ENCODE peak calls at places on chromosomes 12 and 14, in five cellular contexts. Z is EH, O is NCI-H524, N is thyroid gland, J is small intestine. I is an unnamed sample.

GRCh38 chr12:112409906-112410244 is 470 bp upstream of the RPL6 start:
- DNase-seq in Z (no peak), N (peak), J (no peak), O (no peak), I (no peak)

GRCh38 chr12:131761638-131762037 is 50.7 kb downstream of the SFSWAP start:
- DNase-seq in N (no peak), O (no peak), Z (no peak), J (no peak), I (no peak)

GRCh38 chr12:117646595-117646994 is 285.2 kb upstream of the NOS1 start:
- DNase-seq in J (no peak), O (peak), Z (no peak), N (no peak), I (no peak)

GRCh38 chr12:123263196-123263817 is 8.3 kb downstream of the CDK2AP1 start:
- DNase-seq in J (no peak), Z (no peak), N (no peak), O (no peak), I (no peak)

GRCh38 chr12:121925361-121925725 is 7.0 kb downstream of the CFAP251 start:
- DNase-seq in J (no peak), Z (peak), N (no peak), O (no peak), I (no peak)

GRCh38 chr12:116958402-116959197 is 47.9 kb downstream of the FBXW8 start:
- DNase-seq in N (no peak), O (no peak), Z (peak), J (no peak), I (no peak)

GRCh38 chr14:35242599-35243311 is 49.4 kb upstream of the PSMA6 start:
- DNase-seq in O (no peak), Z (no peak), J (no peak), N (no peak), I (no peak)

GRCh38 chr12:45231515-45232145 is 15.7 kb downstream of the ANO6 start:
- DNase-seq in N (no peak), Z (peak), O (no peak), J (no peak), I (peak)

GRCh38 chr14:61127099-61127498 is 146.1 kb downstream of the SLC38A6 start:
- DNase-seq in O (no peak), Z (no peak), N (no peak), J (no peak), I (no peak)

GRCh38 chr12:93679308-93679933 is 2.2 kb downstream of the CRADD start:
- DNase-seq in O (no peak), N (no peak), Z (no peak), J (peak), I (no peak)

GRCh38 chr12:124369055-124369900 is 74.4 kb downstream of the RFLNA start:
- DNase-seq in N (peak), J (peak), O (no peak), Z (peak), I (peak)

GRCh38 chr12:90029317-90029716 is 320.7 kb upstream of the ATP2B1 start:
- DNase-seq in Z (no peak), J (no peak), O (no peak), N (no peak), I (no peak)

GRCh38 chr14:61511558-61511924 is 183.8 kb upstream of the HIF1A start:
- DNase-seq in O (no peak), N (peak), Z (no peak), J (no peak), I (no peak)

GRCh38 chr12:29957835-29958234 is 174.1 kb upstream of the TMTC1 start:
- DNase-seq in O (no peak), N (no peak), J (no peak), Z (no peak), I (no peak)

GRCh38 chr12:23564454-23564853 is 385.0 kb downstream of the SOX5 start:
- DNase-seq in J (no peak), N (no peak), O (peak), Z (no peak), I (no peak)

GRCh38 chr12:11228268-11228879 is 41.1 kb downstream of the PRB3 start:
- DNase-seq in Z (peak), J (peak), O (peak), N (peak), I (peak)

GRCh38 chr14:20499108-20499507 is 6.2 kb upstream of the RNASE10 start:
- DNase-seq in J (no peak), O (peak), N (no peak), Z (no peak), I (no peak)

GRCh38 chr12:67420506-67420905 is 151.3 kb downstream of the CAND1 start:
- DNase-seq in N (no peak), O (no peak), Z (no peak), J (no peak), I (no peak)

GRCh38 chr12:48008349-48008748 is 4.1 kb upstream of the COL2A1 start:
- DNase-seq in O (no peak), N (no peak), Z (no peak), J (no peak), I (no peak)

GRCh38 chr14:64958201-64958600 is 13.9 kb downstream of the RAB15 start:
- DNase-seq in Z (no peak), J (no peak), O (no peak), N (no peak), I (no peak)

GRCh38 chr12:88361493-88361892 is 218.8 kb downstream of the KITLG start:
- DNase-seq in N (no peak), Z (peak), O (no peak), J (no peak), I (no peak)

GRCh38 chr12:89664441-89664840 is 44.2 kb downstream of the ATP2B1 start:
- DNase-seq in N (no peak), J (no peak), O (no peak), Z (no peak), I (no peak)

GRCh38 chr14:25009891-25010290 is 40.1 kb downstream of the STXBP6 start:
- DNase-seq in N (no peak), Z (peak), J (no peak), O (no peak), I (no peak)

GRCh38 chr12:31832740-31833540 is 104.1 kb upstream of the AMN1 start:
- DNase-seq in J (peak), N (no peak), O (no peak), Z (no peak), I (no peak)

GRCh38 chr12:62647586-62647985 is 181.0 kb downstream of the MON2 start:
- DNase-seq in O (no peak), J (no peak), Z (no peak), N (no peak), I (no peak)

GRCh38 chr14:55272922-55273321 is 1.7 kb downstream of the FBXO34 start:
- DNase-seq in O (no peak), Z (no peak), N (no peak), J (peak), I (no peak)

GRCh38 chr12:64625243-64626077 is 15.2 kb downstream of the RASSF3 start:
- DNase-seq in Z (peak), O (no peak), J (peak), N (peak), I (peak)

GRCh38 chr12:55700255-55701018 is 7.3 kb downstream of the ITGA7 start:
- DNase-seq in N (no peak), Z (peak), J (no peak), O (no peak), I (no peak)

GRCh38 chr12:105330283-105330937 is at the start of gene C12orf75:
- DNase-seq in N (peak), O (peak), J (peak), Z (peak), I (peak)

I was measured in astrocyte of the cerebellum.